ENCODE peak calls at places on chromosome 14, in eight cellular contexts. Q, D, M, X, R, U, V and S are unnamed samples.

GRCh38 chr14:53954551-53955233 is 1.9 kb downstream of the BMP4 start:
- DNase-seq in Q (peak), D (peak), X (no peak), R (peak), V (no peak), M (no peak), U (no peak), S (no peak)

GRCh38 chr14:91693342-91693741 is 38.5 kb downstream of the CATSPERB start:
- DNase-seq in X (no peak), V (no peak), Q (no peak), D (no peak), R (peak), U (peak), M (no peak), S (no peak)

GRCh38 chr14:23562822-23563472 is 4.6 kb downstream of the AP1G2 start:
- DNase-seq in M (no peak), Q (peak), D (peak), R (peak), U (no peak), X (peak), V (no peak), S (peak)

GRCh38 chr14:45705954-45706353 is 453.0 kb upstream of the MIS18BP1 start:
- DNase-seq in M (no peak), Q (no peak), R (no peak), V (no peak), U (no peak), D (peak), X (no peak), S (no peak)

GRCh38 chr14:23566112-23566781 is 1.3 kb downstream of the AP1G2 start:
- DNase-seq in R (no peak), V (no peak), U (no peak), D (no peak), M (no peak), Q (no peak), X (no peak), S (no peak)

GRCh38 chr14:88346048-88346639 is 23.1 kb upstream of the KCNK10 start:
- DNase-seq in R (peak), U (no peak), Q (no peak), D (peak), X (no peak), M (no peak), V (no peak), S (no peak)

GRCh38 chr14:89417469-89418225 is 614 bp upstream of the FOXN3 start:
- DNase-seq in D (peak), X (peak), Q (peak), V (peak), R (peak), M (peak), U (no peak), S (no peak)

GRCh38 chr14:77469041-77469440 is 11.1 kb downstream of the AHSA1 start:
- DNase-seq in R (no peak), X (no peak), Q (no peak), D (no peak), V (no peak), U (no peak), M (no peak), S (no peak)

GRCh38 chr14:80150301-80150700 is 61.0 kb downstream of the DIO2 start:
- DNase-seq in V (no peak), D (no peak), Q (peak), U (no peak), M (no peak), X (no peak), R (no peak), S (no peak)

GRCh38 chr14:90578283-90578985 is 181.6 kb downstream of the CALM1 start:
- DNase-seq in M (no peak), U (no peak), V (no peak), R (no peak), D (no peak), Q (no peak), X (no peak), S (peak)

GRCh38 chr14:97196336-97196735 is 399.2 kb downstream of the VRK1 start:
- DNase-seq in R (no peak), V (no peak), M (no peak), X (no peak), U (no peak), D (peak), Q (no peak), S (no peak)

GRCh38 chr14:105091335-105092123 is 26.3 kb upstream of the GPR132 start:
- DNase-seq in M (peak), D (no peak), V (no peak), Q (peak), U (peak), R (peak), X (no peak), S (no peak)

GRCh38 chr14:99234982-99235491 is 37.0 kb downstream of the BCL11B start:
- DNase-seq in X (no peak), U (no peak), R (no peak), V (no peak), Q (peak), M (no peak), D (no peak), S (no peak)

GRCh38 chr14:101169267-101169666 is 265.7 kb upstream of the RTL1 start:
- DNase-seq in R (no peak), M (no peak), V (no peak), U (no peak), D (no peak), X (no peak), Q (no peak), S (no peak)

GRCh38 chr14:34297786-34298520 is 164.1 kb downstream of the SPTSSA start:
- DNase-seq in Q (no peak), X (no peak), U (no peak), V (no peak), D (no peak), M (no peak), R (peak), S (no peak)

GRCh38 chr14:93903342-93904184 is 23.6 kb upstream of the FAM181A start:
- DNase-seq in D (no peak), M (no peak), R (no peak), X (peak), Q (no peak), V (no peak), U (no peak), S (peak)

GRCh38 chr14:78127233-78127632 is 42.9 kb upstream of the NRXN3 start:
- DNase-seq in X (no peak), Q (no peak), V (no peak), R (no peak), D (no peak), M (no peak), U (no peak), S (no peak)

GRCh38 chr14:58662028-58662427 is 24.3 kb downstream of the DACT1 start:
- DNase-seq in U (no peak), R (no peak), M (no peak), D (peak), X (no peak), Q (no peak), V (no peak), S (no peak)

GRCh38 chr14:104650057-104650980 is 39.1 kb upstream of the INF2 start:
- DNase-seq in U (no peak), R (no peak), M (no peak), D (peak), X (peak), V (peak), Q (peak), S (peak)

GRCh38 chr14:95523818-95524448 is 7.5 kb upstream of the SYNE3 start:
- DNase-seq in M (peak), D (peak), V (no peak), R (peak), Q (no peak), X (no peak), U (no peak), S (peak)

GRCh38 chr14:32367501-32367900 is 38.4 kb downstream of the AKAP6 start:
- DNase-seq in M (no peak), R (no peak), X (no peak), D (no peak), U (no peak), Q (peak), V (no peak), S (no peak)

GRCh38 chr14:33475623-33476022 is 475.3 kb downstream of the EGLN3 start:
- DNase-seq in U (peak), M (no peak), R (no peak), Q (peak), V (no peak), X (no peak), D (peak), S (no peak)

GRCh38 chr14:105582639-105583038 is 56.3 kb downstream of the TMEM121 start:
- DNase-seq in M (no peak), R (no peak), D (no peak), X (no peak), U (no peak), V (no peak), Q (no peak), S (no peak)

GRCh38 chr14:101635238-101636080 is 74.2 kb downstream of the DIO3 start:
- DNase-seq in D (no peak), R (no peak), V (no peak), M (no peak), Q (no peak), U (no peak), X (no peak), S (no peak)

GRCh38 chr14:66380143-66380542 is 106.0 kb upstream of the CCDC196 start:
- DNase-seq in X (no peak), R (no peak), V (no peak), Q (no peak), D (no peak), M (no peak), U (no peak), S (no peak)

GRCh38 chr14:39247256-39247655 is 13.5 kb downstream of the MIA2 start:
- DNase-seq in R (no peak), V (no peak), X (no peak), U (no peak), Q (peak), M (no peak), D (no peak), S (no peak)

GRCh38 chr14:71739273-71739990 is 192.8 kb upstream of the RGS6 start:
- DNase-seq in R (peak), Q (peak), M (no peak), V (no peak), U (peak), X (peak), D (peak), S (no peak)

GRCh38 chr14:53550776-53551175 is 397.7 kb upstream of the DDHD1 start:
- DNase-seq in M (no peak), U (no peak), Q (no peak), D (no peak), V (no peak), R (no peak), X (no peak), S (no peak)

GRCh38 chr14:72812292-72812851 is 81.5 kb downstream of the DPF3 start:
- DNase-seq in X (no peak), R (no peak), M (no peak), Q (no peak), V (no peak), U (no peak), D (no peak), S (no peak)

GRCh38 chr14:37122288-37122687 is 50.1 kb downstream of the SLC25A21 start:
- DNase-seq in D (peak), U (peak), Q (peak), X (no peak), M (no peak), R (no peak), V (no peak), S (no peak)

GRCh38 chr14:104985675-104986486 is at the start of gene CLBA1:
- DNase-seq in U (no peak), R (peak), M (peak), D (peak), V (peak), X (peak), Q (peak), S (peak)

GRCh38 chr14:57297852-57298251 is 29.1 kb downstream of the AP5M1 start:
- DNase-seq in Q (no peak), D (no peak), U (no peak), V (no peak), M (no peak), R (no peak), X (no peak), S (no peak)

GRCh38 chr14:81435578-81436295 is 35.6 kb upstream of the STON2 start:
- DNase-seq in R (peak), X (peak), V (peak), M (peak), U (peak), D (peak), Q (peak), S (peak)

GRCh38 chr14:44112774-44113460 is 394.2 kb downstream of the FSCB start:
- DNase-seq in R (no peak), U (no peak), D (no peak), M (no peak), X (no peak), Q (no peak), V (no peak), S (no peak)

GRCh38 chr14:59631237-59631636 is 54.6 kb upstream of the CCDC175 start:
- DNase-seq in D (peak), M (no peak), R (no peak), U (no peak), X (peak), Q (no peak), V (no peak), S (peak)

GRCh38 chr14:74257078-74257987 is 18.1 kb downstream of the VSX2 start:
- DNase-seq in V (peak), D (peak), M (no peak), X (peak), R (peak), Q (no peak), U (no peak), S (peak)

GRCh38 chr14:52033131-52033642 is 35.7 kb downstream of the NID2 start:
- DNase-seq in M (no peak), X (no peak), R (peak), V (no peak), U (no peak), D (no peak), Q (peak), S (no peak)

GRCh38 chr14:24817638-24818053 is 183.7 kb upstream of the GZMB start:
- DNase-seq in R (no peak), Q (no peak), V (no peak), U (no peak), D (peak), X (no peak), M (no peak), S (no peak)

GRCh38 chr14:68977741-68978549 is 1.2 kb downstream of the ACTN1 start:
- DNase-seq in U (no peak), M (no peak), D (peak), V (no peak), R (no peak), X (peak), Q (peak), S (peak)

GRCh38 chr14:104115691-104116543 is 22.5 kb upstream of the KIF26A start:
- DNase-seq in U (no peak), D (no peak), M (peak), R (peak), Q (no peak), X (no peak), V (no peak), S (no peak)